ENCODE peak calls at places on chromosomes 13 and 19, in six cellular contexts. One of them, this sample, is unnamed.

GRCh38 chr19:29671393-29672076 is 6.3 kb downstream of the PLEKHF1 start:
- DNase-seq in DND-41: peak; percentile 72
- DNase-seq in activated CD4-positive, alpha-beta T cell treated with anti-CD3 and anti-CD28 coated beads, Interleukin-2, amount 50 U/mL, for 1 hour: peak; percentile 87
- DNase-seq in glutamatergic neuron: no peak
- DNase-seq in EH: no peak
- DNase-seq in NCI-H345: peak; percentile 99
- DNase-seq in this sample: peak; percentile 39

GRCh38 chr19:40240332-40240731 is 13.8 kb upstream of the CCNP start:
- DNase-seq in glutamatergic neuron: no peak
- DNase-seq in NCI-H345: no peak
- DNase-seq in EH: no peak
- DNase-seq in activated CD4-positive, alpha-beta T cell treated with anti-CD3 and anti-CD28 coated beads, Interleukin-2, amount 50 U/mL, for 1 hour: no peak
- DNase-seq in DND-41: no peak
- DNase-seq in this sample: no peak

GRCh38 chr19:7918615-7919421 is 1.3 kb upstream of the SNAPC2 start:
- DNase-seq in DND-41: no peak
- DNase-seq in glutamatergic neuron: peak; percentile 14
- DNase-seq in NCI-H345: no peak
- DNase-seq in EH: no peak
- DNase-seq in activated CD4-positive, alpha-beta T cell treated with anti-CD3 and anti-CD28 coated beads, Interleukin-2, amount 50 U/mL, for 1 hour: no peak
- DNase-seq in this sample: no peak

GRCh38 chr19:17473041-17473440 is 2.7 kb downstream of the SLC27A1 start:
- DNase-seq in glutamatergic neuron: no peak
- DNase-seq in DND-41: no peak
- DNase-seq in NCI-H345: no peak
- DNase-seq in EH: peak; percentile 80
- DNase-seq in activated CD4-positive, alpha-beta T cell treated with anti-CD3 and anti-CD28 coated beads, Interleukin-2, amount 50 U/mL, for 1 hour: no peak
- DNase-seq in this sample: no peak

GRCh38 chr13:99982741-99983400 is 1.3 kb downstream of the ZIC2 start:
- DNase-seq in DND-41: no peak
- DNase-seq in activated CD4-positive, alpha-beta T cell treated with anti-CD3 and anti-CD28 coated beads, Interleukin-2, amount 50 U/mL, for 1 hour: no peak
- DNase-seq in NCI-H345: no peak
- DNase-seq in glutamatergic neuron: peak; percentile 35
- DNase-seq in EH: no peak
- DNase-seq in this sample: no peak

GRCh38 chr19:15871570-15871969 is 26.3 kb downstream of the CYP4F2 start:
- DNase-seq in NCI-H345: no peak
- DNase-seq in DND-41: no peak
- DNase-seq in activated CD4-positive, alpha-beta T cell treated with anti-CD3 and anti-CD28 coated beads, Interleukin-2, amount 50 U/mL, for 1 hour: no peak
- DNase-seq in EH: no peak
- DNase-seq in glutamatergic neuron: peak; percentile 16
- DNase-seq in this sample: no peak

GRCh38 chr19:30890033-30890432 is 459.2 kb downstream of the TSHZ3 start:
- DNase-seq in EH: no peak
- DNase-seq in glutamatergic neuron: no peak
- DNase-seq in activated CD4-positive, alpha-beta T cell treated with anti-CD3 and anti-CD28 coated beads, Interleukin-2, amount 50 U/mL, for 1 hour: no peak
- DNase-seq in NCI-H345: no peak
- DNase-seq in DND-41: no peak
- DNase-seq in this sample: no peak

GRCh38 chr19:41443813-41444455 is 978 bp downstream of the ERICH4 start:
- DNase-seq in activated CD4-positive, alpha-beta T cell treated with anti-CD3 and anti-CD28 coated beads, Interleukin-2, amount 50 U/mL, for 1 hour: no peak
- DNase-seq in EH: no peak
- DNase-seq in glutamatergic neuron: no peak
- DNase-seq in DND-41: no peak
- DNase-seq in NCI-H345: no peak
- DNase-seq in this sample: no peak

GRCh38 chr19:38851622-38852230 is 1.9 kb upstream of the HNRNPL start:
- DNase-seq in DND-41: peak; percentile 90
- DNase-seq in activated CD4-positive, alpha-beta T cell treated with anti-CD3 and anti-CD28 coated beads, Interleukin-2, amount 50 U/mL, for 1 hour: peak; percentile 86
- DNase-seq in glutamatergic neuron: peak; percentile 92
- DNase-seq in NCI-H345: peak; percentile 98
- DNase-seq in EH: peak; percentile 93
- DNase-seq in this sample: peak; percentile 70

GRCh38 chr19:19447536-19448237 is 42.2 kb downstream of the GATAD2A start:
- DNase-seq in EH: no peak
- DNase-seq in glutamatergic neuron: no peak
- DNase-seq in DND-41: peak; percentile 25
- DNase-seq in activated CD4-positive, alpha-beta T cell treated with anti-CD3 and anti-CD28 coated beads, Interleukin-2, amount 50 U/mL, for 1 hour: peak; percentile 41
- DNase-seq in NCI-H345: no peak
- DNase-seq in this sample: no peak

GRCh38 chr19:55069137-55069858 is 6.3 kb upstream of the RDH13 start:
- DNase-seq in activated CD4-positive, alpha-beta T cell treated with anti-CD3 and anti-CD28 coated beads, Interleukin-2, amount 50 U/mL, for 1 hour: no peak
- DNase-seq in NCI-H345: peak; percentile 29
- DNase-seq in glutamatergic neuron: peak; percentile 52
- DNase-seq in EH: peak; percentile 25
- DNase-seq in DND-41: no peak
- DNase-seq in this sample: no peak

GRCh38 chr13:26362261-26362660 is 108.3 kb downstream of the CDK8 start:
- DNase-seq in EH: no peak
- DNase-seq in NCI-H345: no peak
- DNase-seq in DND-41: no peak
- DNase-seq in activated CD4-positive, alpha-beta T cell treated with anti-CD3 and anti-CD28 coated beads, Interleukin-2, amount 50 U/mL, for 1 hour: no peak
- DNase-seq in glutamatergic neuron: no peak
- DNase-seq in this sample: no peak

GRCh38 chr13:80979035-80979641 is 638.2 kb upstream of the SPRY2 start:
- DNase-seq in NCI-H345: peak; percentile 67
- DNase-seq in activated CD4-positive, alpha-beta T cell treated with anti-CD3 and anti-CD28 coated beads, Interleukin-2, amount 50 U/mL, for 1 hour: no peak
- DNase-seq in glutamatergic neuron: peak; percentile 40
- DNase-seq in DND-41: peak; percentile 48
- DNase-seq in EH: peak; percentile 48
- DNase-seq in this sample: no peak

GRCh38 chr13:42836930-42837329 is 55.5 kb downstream of the FAM216B start:
- DNase-seq in EH: peak; percentile 75
- DNase-seq in activated CD4-positive, alpha-beta T cell treated with anti-CD3 and anti-CD28 coated beads, Interleukin-2, amount 50 U/mL, for 1 hour: no peak
- DNase-seq in DND-41: no peak
- DNase-seq in NCI-H345: no peak
- DNase-seq in glutamatergic neuron: no peak
- DNase-seq in this sample: no peak

GRCh38 chr19:3368848-3369336 is 2.5 kb downstream of the NFIC start:
- DNase-seq in activated CD4-positive, alpha-beta T cell treated with anti-CD3 and anti-CD28 coated beads, Interleukin-2, amount 50 U/mL, for 1 hour: no peak
- DNase-seq in DND-41: no peak
- DNase-seq in NCI-H345: no peak
- DNase-seq in glutamatergic neuron: no peak
- DNase-seq in EH: peak; percentile 56
- DNase-seq in this sample: no peak

GRCh38 chr19:6476155-6476895 is 5.3 kb downstream of the DENND1C start:
- DNase-seq in DND-41: peak; percentile 63
- DNase-seq in glutamatergic neuron: peak; percentile 86
- DNase-seq in activated CD4-positive, alpha-beta T cell treated with anti-CD3 and anti-CD28 coated beads, Interleukin-2, amount 50 U/mL, for 1 hour: peak; percentile 66
- DNase-seq in NCI-H345: peak; percentile 93
- DNase-seq in EH: peak; percentile 38
- DNase-seq in this sample: no peak

GRCh38 chr19:41025411-41025810 is 34.3 kb downstream of the CYP2B6 start:
- DNase-seq in NCI-H345: no peak
- DNase-seq in DND-41: no peak
- DNase-seq in activated CD4-positive, alpha-beta T cell treated with anti-CD3 and anti-CD28 coated beads, Interleukin-2, amount 50 U/mL, for 1 hour: no peak
- DNase-seq in EH: no peak
- DNase-seq in glutamatergic neuron: no peak
- DNase-seq in this sample: no peak

GRCh38 chr19:18629166-18630088 is 7.4 kb upstream of the KLHL26 start:
- DNase-seq in EH: no peak
- DNase-seq in NCI-H345: no peak
- DNase-seq in glutamatergic neuron: no peak
- DNase-seq in DND-41: no peak
- DNase-seq in activated CD4-positive, alpha-beta T cell treated with anti-CD3 and anti-CD28 coated beads, Interleukin-2, amount 50 U/mL, for 1 hour: no peak
- DNase-seq in this sample: no peak

GRCh38 chr13:95083758-95084157 is 217.5 kb downstream of the ABCC4 start:
- DNase-seq in EH: peak; percentile 88
- DNase-seq in glutamatergic neuron: no peak
- DNase-seq in DND-41: no peak
- DNase-seq in activated CD4-positive, alpha-beta T cell treated with anti-CD3 and anti-CD28 coated beads, Interleukin-2, amount 50 U/mL, for 1 hour: no peak
- DNase-seq in NCI-H345: no peak
- DNase-seq in this sample: no peak

GRCh38 chr13:27970382-27971235 is 1.5 kb upstream of the CDX2 start:
- DNase-seq in EH: no peak
- DNase-seq in activated CD4-positive, alpha-beta T cell treated with anti-CD3 and anti-CD28 coated beads, Interleukin-2, amount 50 U/mL, for 1 hour: no peak
- DNase-seq in glutamatergic neuron: peak; percentile 25
- DNase-seq in DND-41: no peak
- DNase-seq in NCI-H345: no peak
- DNase-seq in this sample: no peak

GRCh38 chr13:51292000-51292550 is 47.4 kb upstream of the SERPINE3 start:
- DNase-seq in NCI-H345: no peak
- DNase-seq in EH: peak; percentile 40
- DNase-seq in glutamatergic neuron: no peak
- DNase-seq in DND-41: no peak
- DNase-seq in activated CD4-positive, alpha-beta T cell treated with anti-CD3 and anti-CD28 coated beads, Interleukin-2, amount 50 U/mL, for 1 hour: no peak
- DNase-seq in this sample: no peak

GRCh38 chr13:77040076-77040475 is 13.1 kb upstream of the FBXL3 start:
- DNase-seq in DND-41: no peak
- DNase-seq in NCI-H345: peak; percentile 55
- DNase-seq in activated CD4-positive, alpha-beta T cell treated with anti-CD3 and anti-CD28 coated beads, Interleukin-2, amount 50 U/mL, for 1 hour: no peak
- DNase-seq in glutamatergic neuron: no peak
- DNase-seq in EH: no peak
- DNase-seq in this sample: no peak

GRCh38 chr13:112254900-112255299 is 121.3 kb upstream of the SPACA7 start:
- DNase-seq in glutamatergic neuron: no peak
- DNase-seq in NCI-H345: no peak
- DNase-seq in EH: no peak
- DNase-seq in activated CD4-positive, alpha-beta T cell treated with anti-CD3 and anti-CD28 coated beads, Interleukin-2, amount 50 U/mL, for 1 hour: no peak
- DNase-seq in DND-41: no peak
- DNase-seq in this sample: no peak

GRCh38 chr13:51475727-51476521 is 23.1 kb upstream of the INTS6 start:
- DNase-seq in activated CD4-positive, alpha-beta T cell treated with anti-CD3 and anti-CD28 coated beads, Interleukin-2, amount 50 U/mL, for 1 hour: no peak
- DNase-seq in DND-41: peak; percentile 16
- DNase-seq in NCI-H345: no peak
- DNase-seq in glutamatergic neuron: no peak
- DNase-seq in EH: peak; percentile 12
- DNase-seq in this sample: no peak

GRCh38 chr13:35475131-35475959 is 1.1 kb downstream of the MAB21L1 start:
- DNase-seq in DND-41: no peak
- DNase-seq in activated CD4-positive, alpha-beta T cell treated with anti-CD3 and anti-CD28 coated beads, Interleukin-2, amount 50 U/mL, for 1 hour: no peak
- DNase-seq in EH: peak; percentile 78
- DNase-seq in glutamatergic neuron: peak; percentile 56
- DNase-seq in NCI-H345: no peak
- DNase-seq in this sample: no peak

GRCh38 chr19:41023193-41023592 is 32.1 kb downstream of the CYP2B6 start:
- DNase-seq in activated CD4-positive, alpha-beta T cell treated with anti-CD3 and anti-CD28 coated beads, Interleukin-2, amount 50 U/mL, for 1 hour: no peak
- DNase-seq in NCI-H345: no peak
- DNase-seq in EH: no peak
- DNase-seq in DND-41: no peak
- DNase-seq in glutamatergic neuron: no peak
- DNase-seq in this sample: no peak

GRCh38 chr19:13089139-13089856 is 13.4 kb downstream of the LYL1 start:
- DNase-seq in glutamatergic neuron: no peak
- DNase-seq in activated CD4-positive, alpha-beta T cell treated with anti-CD3 and anti-CD28 coated beads, Interleukin-2, amount 50 U/mL, for 1 hour: peak; percentile 31
- DNase-seq in DND-41: no peak
- DNase-seq in EH: no peak
- DNase-seq in NCI-H345: no peak
- DNase-seq in this sample: no peak

GRCh38 chr19:5801796-5802616 is 2.9 kb upstream of the NRTN start:
- DNase-seq in activated CD4-positive, alpha-beta T cell treated with anti-CD3 and anti-CD28 coated beads, Interleukin-2, amount 50 U/mL, for 1 hour: no peak
- DNase-seq in NCI-H345: no peak
- DNase-seq in EH: peak; percentile 52
- DNase-seq in DND-41: no peak
- DNase-seq in glutamatergic neuron: peak; percentile 74
- DNase-seq in this sample: no peak

GRCh38 chr13:40629678-40630384 is 36.6 kb downstream of the FOXO1 start:
- DNase-seq in NCI-H345: no peak
- DNase-seq in activated CD4-positive, alpha-beta T cell treated with anti-CD3 and anti-CD28 coated beads, Interleukin-2, amount 50 U/mL, for 1 hour: no peak
- DNase-seq in DND-41: no peak
- DNase-seq in EH: no peak
- DNase-seq in glutamatergic neuron: no peak
- DNase-seq in this sample: no peak

GRCh38 chr13:27583645-27584044 is 36.7 kb downstream of the LNX2 start:
- DNase-seq in activated CD4-positive, alpha-beta T cell treated with anti-CD3 and anti-CD28 coated beads, Interleukin-2, amount 50 U/mL, for 1 hour: no peak
- DNase-seq in glutamatergic neuron: no peak
- DNase-seq in DND-41: peak; percentile 51
- DNase-seq in EH: peak; percentile 56
- DNase-seq in NCI-H345: no peak
- DNase-seq in this sample: no peak

GRCh38 chr13:108227651-108228272 is 9.6 kb downstream of the ABHD13 start:
- DNase-seq in DND-41: peak; percentile 27
- DNase-seq in NCI-H345: peak; percentile 8
- DNase-seq in activated CD4-positive, alpha-beta T cell treated with anti-CD3 and anti-CD28 coated beads, Interleukin-2, amount 50 U/mL, for 1 hour: no peak
- DNase-seq in glutamatergic neuron: no peak
- DNase-seq in EH: peak; percentile 48
- DNase-seq in this sample: no peak

GRCh38 chr13:76730220-76730619 is 156.0 kb downstream of the KCTD12 start:
- DNase-seq in glutamatergic neuron: no peak
- DNase-seq in EH: no peak
- DNase-seq in NCI-H345: peak; percentile 37
- DNase-seq in activated CD4-positive, alpha-beta T cell treated with anti-CD3 and anti-CD28 coated beads, Interleukin-2, amount 50 U/mL, for 1 hour: no peak
- DNase-seq in DND-41: no peak
- DNase-seq in this sample: no peak

GRCh38 chr13:42409061-42409460 is 137.1 kb downstream of the AKAP11 start:
- DNase-seq in EH: no peak
- DNase-seq in NCI-H345: no peak
- DNase-seq in DND-41: no peak
- DNase-seq in glutamatergic neuron: no peak
- DNase-seq in activated CD4-positive, alpha-beta T cell treated with anti-CD3 and anti-CD28 coated beads, Interleukin-2, amount 50 U/mL, for 1 hour: no peak
- DNase-seq in this sample: no peak

GRCh38 chr19:38411041-38411712 is 8.3 kb downstream of the FAM98C start:
- DNase-seq in glutamatergic neuron: no peak
- DNase-seq in NCI-H345: no peak
- DNase-seq in DND-41: no peak
- DNase-seq in EH: no peak
- DNase-seq in activated CD4-positive, alpha-beta T cell treated with anti-CD3 and anti-CD28 coated beads, Interleukin-2, amount 50 U/mL, for 1 hour: no peak
- DNase-seq in this sample: no peak

GRCh38 chr13:63206431-63206830 is 1790.8 kb upstream of the PCDH20 start:
- DNase-seq in EH: peak; percentile 72
- DNase-seq in activated CD4-positive, alpha-beta T cell treated with anti-CD3 and anti-CD28 coated beads, Interleukin-2, amount 50 U/mL, for 1 hour: no peak
- DNase-seq in NCI-H345: no peak
- DNase-seq in DND-41: no peak
- DNase-seq in glutamatergic neuron: no peak
- DNase-seq in this sample: no peak

GRCh38 chr19:1452802-1453524 is 3.0 kb downstream of the APC2 start:
- DNase-seq in glutamatergic neuron: no peak
- DNase-seq in NCI-H345: no peak
- DNase-seq in activated CD4-positive, alpha-beta T cell treated with anti-CD3 and anti-CD28 coated beads, Interleukin-2, amount 50 U/mL, for 1 hour: no peak
- DNase-seq in EH: no peak
- DNase-seq in DND-41: no peak
- DNase-seq in this sample: no peak

GRCh38 chr13:114087430-114087829 is 45.0 kb downstream of the RASA3 start:
- DNase-seq in EH: no peak
- DNase-seq in activated CD4-positive, alpha-beta T cell treated with anti-CD3 and anti-CD28 coated beads, Interleukin-2, amount 50 U/mL, for 1 hour: no peak
- DNase-seq in NCI-H345: no peak
- DNase-seq in DND-41: no peak
- DNase-seq in glutamatergic neuron: no peak
- DNase-seq in this sample: no peak

GRCh38 chr13:110109140-110109783 is 197.7 kb downstream of the COL4A1 start:
- DNase-seq in NCI-H345: no peak
- DNase-seq in DND-41: peak; percentile 74
- DNase-seq in activated CD4-positive, alpha-beta T cell treated with anti-CD3 and anti-CD28 coated beads, Interleukin-2, amount 50 U/mL, for 1 hour: no peak
- DNase-seq in EH: no peak
- DNase-seq in glutamatergic neuron: no peak
- DNase-seq in this sample: no peak